ENCODE peak calls at places on chromosomes 5 and 9, in seven cellular contexts. X is IMR-90, U is foreskin keratinocyte, G is Peyer's patch, O is A673, I is esophagus squamous epithelium, K is thyroid gland. P is an unnamed sample. For H3K4me1, the result is how much of the 10 kb centered on the place peaks cover.

GRCh38 chr5:96657068-96657467 is 5.1 kb upstream of the CAST start:
- DNase-seq in X (peak), U (peak), G (no peak), O (peak), I (no peak), K (no peak), P (no peak)

GRCh38 chr5:176550275-176550831 is 1.2 kb downstream of the CDHR2 start:
- DNase-seq in X (no peak), U (no peak), G (peak), O (no peak), I (no peak), K (no peak), P (peak)

GRCh38 chr9:35905912-35906679 is at the start of gene HRCT1:
- DNase-seq in X (peak), U (peak), G (peak), O (peak), I (no peak), K (peak), P (peak)

GRCh38 chr9:104831681-104832080 is 67.8 kb downstream of the NIPSNAP3B start:
- DNase-seq in X (peak), U (peak), G (no peak), O (no peak), I (no peak), K (no peak), P (no peak)

GRCh38 chr5:42923710-42924109 is 112.0 kb upstream of the SELENOP start:
- DNase-seq in X (no peak), U (no peak), G (no peak), O (no peak), I (no peak), K (no peak), P (no peak)

GRCh38 chr9:126222835-126223431 is 103.7 kb upstream of the MVB12B start:
- DNase-seq in X (no peak), U (no peak), G (no peak), O (no peak), I (no peak), K (no peak), P (no peak)

GRCh38 chr5:173670130-173670591 is 53.7 kb upstream of the BOD1 start:
- DNase-seq in X (peak), U (no peak), G (no peak), O (no peak), I (no peak), K (no peak), P (no peak)

GRCh38 chr9:137298401-137298982 is 3.6 kb downstream of the NRARP start:
- DNase-seq in X (no peak), U (no peak), G (no peak), O (no peak), I (no peak), K (no peak), P (peak)

GRCh38 chr5:92927291-92927778 is 653.7 kb downstream of the NR2F1-AS1 start:
- DNase-seq in X (no peak), U (peak), G (no peak), O (no peak), I (no peak), K (no peak), P (no peak)

GRCh38 chr9:37220971-37221370 is 100.6 kb downstream of the ZCCHC7 start:
- DNase-seq in X (peak), U (no peak), G (no peak), O (peak), I (no peak), K (no peak), P (no peak)

GRCh38 chr9:126615251-126615790 is 1.6 kb downstream of the LMX1B start:
- DNase-seq in X (peak), U (no peak), G (no peak), O (no peak), I (no peak), K (peak), P (peak)

GRCh38 chr5:81579525-81579924 is 171.4 kb downstream of the SSBP2 start:
- DNase-seq in X (peak), U (no peak), G (no peak), O (peak), I (no peak), K (no peak), P (no peak)

GRCh38 chr9:69395718-69396117 is 70.7 kb downstream of the ENTREP1 start:
- DNase-seq in X (no peak), U (no peak), G (no peak), O (no peak), I (no peak), K (no peak), P (no peak)

GRCh38 chr5:151592855-151593408 is 1.8 kb upstream of the FAT2 start:
- DNase-seq in X (no peak), U (no peak), G (no peak), O (no peak), I (no peak), K (no peak), P (no peak)

GRCh38 chr9:5263568-5264218 is 32.5 kb downstream of the INSL4 start:
- DNase-seq in X (no peak), U (peak), G (no peak), O (peak), I (no peak), K (no peak), P (no peak)

GRCh38 chr9:35110327-35110758 is 5.3 kb downstream of the ATOSB start:
- DNase-seq in X (peak), U (peak), G (no peak), O (peak), I (no peak), K (peak), P (peak)

GRCh38 chr9:23829580-23830458 is 3.8 kb upstream of the ELAVL2 start:
- DNase-seq in X (peak), U (peak), G (no peak), O (no peak), I (no peak), K (no peak), P (no peak)

GRCh38 chr9:109440797-109441287 is 57.3 kb downstream of the PTPN3 start:
- DNase-seq in X (peak), U (peak), G (peak), O (peak), I (no peak), K (peak), P (no peak)

GRCh38 chr5:62299600-62299999 is 6.4 kb upstream of the KIF2A start:
- DNase-seq in X (no peak), U (no peak), G (no peak), O (no peak), I (no peak), K (no peak), P (no peak)

GRCh38 chr5:138110266-138110963 is 26.6 kb downstream of the WNT8A start:
- DNase-seq in X (no peak), U (no peak), G (no peak), O (peak), I (no peak), K (peak), P (no peak)

GRCh38 chr5:173454381-173454763 is 126.2 kb upstream of the STC2 start:
- DNase-seq in X (peak), U (peak), G (no peak), O (peak), I (no peak), K (no peak), P (no peak)

GRCh38 chr9:138038244-138038671 is 160.7 kb downstream of the CACNA1B start:
- DNase-seq in X (no peak), U (no peak), G (peak), O (no peak), I (no peak), K (no peak), P (peak)

GRCh38 chr5:374631-375335 is 53.3 kb downstream of the AHRR start:
- DNase-seq in X (no peak), U (no peak), G (no peak), O (no peak), I (no peak), K (no peak), P (peak)

GRCh38 chr5:129906177-129906887 is 2.1 kb downstream of the CHSY3 start:
- DNase-seq in X (no peak), U (peak), G (no peak), O (no peak), I (no peak), K (peak), P (no peak)

GRCh38 chr9:91187965-91188344 is 173.8 kb downstream of the AUH start:
- DNase-seq in X (peak), U (no peak), G (no peak), O (no peak), I (no peak), K (no peak), P (no peak)

GRCh38 chr9:37983381-37984067 is 79.6 kb upstream of the SLC25A51 start:
- DNase-seq in X (no peak), U (no peak), G (no peak), O (no peak), I (no peak), K (no peak), P (peak)

GRCh38 chr5:74296685-74297084 is 343.8 kb downstream of the ENC1 start:
- DNase-seq in X (peak), U (peak), G (no peak), O (no peak), I (no peak), K (peak), P (no peak)

GRCh38 chr9:129889936-129890717 is 54.9 kb downstream of the USP20 start:
- DNase-seq in X (no peak), U (no peak), G (peak), O (no peak), I (no peak), K (no peak), P (no peak)

GRCh38 chr5:38672059-38672791 is 115.8 kb upstream of the LIFR start:
- DNase-seq in X (peak), U (peak), G (no peak), O (peak), I (no peak), K (no peak), P (no peak)

GRCh38 chr5:78569441-78569840 is 79.1 kb downstream of the LHFPL2 start:
- DNase-seq in X (peak), U (no peak), G (no peak), O (peak), I (no peak), K (peak), P (peak)

GRCh38 chr5:36450229-36451024 is 148.7 kb upstream of the RANBP3L start:
- DNase-seq in X (no peak), U (peak), G (no peak), O (peak), I (no peak), K (no peak), P (no peak)

GRCh38 chr5:106331415-106331814 is 1339.3 kb downstream of the EFNA5 start:
- DNase-seq in X (peak), U (peak), G (no peak), O (no peak), I (no peak), K (no peak), P (no peak)

GRCh38 chr9:94805585-94805984 is 79.1 kb downstream of the AOPEP start:
- DNase-seq in X (peak), U (peak), G (no peak), O (peak), I (no peak), K (no peak), P (no peak)

GRCh38 chr5:111280282-111280901 is 56.2 kb downstream of the CAMK4 start:
- DNase-seq in X (no peak), U (no peak), G (no peak), O (no peak), I (no peak), K (no peak), P (no peak)

GRCh38 chr5:73280821-73281746 is 108.1 kb downstream of the TMEM174 start:
- DNase-seq in X (peak), U (peak), G (no peak), O (peak), I (no peak), K (peak), P (peak)

GRCh38 chr9:121393318-121393717 is 23.3 kb upstream of the STOM start:
- DNase-seq in X (peak), U (peak), G (no peak), O (no peak), I (no peak), K (no peak), P (no peak)

GRCh38 chr5:143401846-143402463 is 1.5 kb downstream of the NR3C1 start:
- DNase-seq in X (peak), U (peak), G (no peak), O (no peak), I (no peak), K (no peak), P (no peak)

GRCh38 chr9:91239367-91240111 is 122.2 kb downstream of the AUH start:
- DNase-seq in X (no peak), U (no peak), G (no peak), O (no peak), I (no peak), K (no peak), P (no peak)

GRCh38 chr9:89473762-89474469 is 24.0 kb downstream of the SEMA4D start:
- DNase-seq in X (peak), U (no peak), G (no peak), O (no peak), I (no peak), K (no peak), P (no peak)

GRCh38 chr5:69502375-69503143 is 10.0 kb downstream of the OCLN start:
- DNase-seq in X (peak), U (peak), G (no peak), O (no peak), I (no peak), K (no peak), P (no peak)

GRCh38 chr5:69505306-69505705 is 12.7 kb downstream of the OCLN start:
- DNase-seq in X (no peak), U (no peak), G (no peak), O (no peak), I (no peak), K (no peak), P (no peak)

GRCh38 chr5:69504036-69504435 is 11.4 kb downstream of the OCLN start:
- DNase-seq in X (peak), U (no peak), G (no peak), O (no peak), I (no peak), K (no peak), P (no peak)

GRCh38 chr5:69498384-69498783 is 5.8 kb downstream of the OCLN start:
- DNase-seq in X (no peak), U (no peak), G (no peak), O (no peak), I (no peak), K (no peak), P (no peak)

DNA sequence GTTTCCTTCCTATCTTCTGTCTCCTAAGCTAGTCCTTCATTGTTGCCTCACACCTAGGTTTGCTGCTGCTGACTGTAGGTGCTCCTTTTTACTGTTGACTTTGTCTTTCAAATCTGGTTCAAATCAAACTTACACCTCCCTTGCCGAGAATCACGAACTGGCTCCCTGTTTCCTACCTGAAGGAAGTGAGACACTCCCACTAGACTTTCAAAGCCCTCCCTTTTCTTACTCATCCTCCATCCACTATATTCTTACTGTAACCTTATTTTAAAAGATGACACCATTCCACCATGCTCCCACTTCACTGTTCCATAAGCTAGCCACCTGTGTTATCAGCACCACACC is 10.5 kb downstream of the OCLN start:
- DNase-seq in X (no peak), U (peak), G (no peak), O (no peak), I (no peak), K (no peak), P (no peak)
- H3K4me1 ChIP-seq in X (under half), U (under half), G (under half), O (under half), I (under half), K (under half), P (under half)

DNA sequence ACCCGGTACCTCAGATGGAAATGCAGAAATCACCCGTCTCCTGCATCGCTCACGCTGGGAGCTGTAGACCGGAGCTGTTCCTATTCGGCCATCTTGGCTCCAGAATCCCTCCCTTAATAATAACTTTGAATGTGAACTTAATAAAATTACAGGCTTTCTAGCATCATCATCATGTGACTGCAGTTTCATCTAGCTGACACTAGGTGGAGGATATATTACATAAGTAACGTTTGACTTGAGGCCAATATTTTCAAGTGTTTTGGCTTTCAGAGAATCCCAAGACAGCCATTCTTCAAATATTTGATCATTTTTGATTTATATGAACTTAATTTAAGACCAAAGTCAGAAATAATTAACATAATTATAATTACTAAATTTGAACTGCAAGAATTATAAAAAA is 474.9 kb upstream of the CDH10 start:
- DNase-seq in X (no peak), U (no peak), G (no peak), O (peak), I (no peak), K (no peak), P (no peak)
- TF ChIP-seq CTCF in X (no peak), U (peak), G (no peak), O (peak), I (no peak), K (no peak), P (peak)

GRCh38 chr9:112002131-112002846 is 105.7 kb downstream of the UGCG start:
- DNase-seq in X (no peak), U (no peak), G (no peak), O (no peak), I (no peak), K (no peak), P (no peak)

GRCh38 chr9:111997831-111998230 is 101.2 kb downstream of the UGCG start:
- DNase-seq in X (no peak), U (no peak), G (no peak), O (no peak), I (no peak), K (no peak), P (no peak)

GRCh38 chr9:112002847-112003457 is 106.3 kb downstream of the UGCG start:
- DNase-seq in X (peak), U (no peak), G (no peak), O (no peak), I (no peak), K (no peak), P (no peak)

GRCh38 chr9:112000743-112001142 is 104.1 kb downstream of the UGCG start:
- DNase-seq in X (no peak), U (no peak), G (no peak), O (no peak), I (no peak), K (no peak), P (no peak)

GRCh38 chr9:111999319-111999718 is 102.7 kb downstream of the UGCG start:
- DNase-seq in X (no peak), U (no peak), G (no peak), O (no peak), I (no peak), K (no peak), P (no peak)
- H3K4me1 ChIP-seq in X (under half), U (under half), G (under half), O (under half), I (under half), K (under half), P (under half)

GRCh38 chr9:134365791-134366222 is 39.6 kb downstream of the RXRA start:
- DNase-seq in X (no peak), U (no peak), G (no peak), O (peak), I (no peak), K (no peak), P (no peak)

GRCh38 chr9:134366223-134367031 is 40.2 kb downstream of the RXRA start:
- DNase-seq in X (peak), U (peak), G (peak), O (peak), I (peak), K (peak), P (peak)

GRCh38 chr9:134363450-134363849 is 37.2 kb downstream of the RXRA start:
- DNase-seq in X (no peak), U (no peak), G (no peak), O (no peak), I (no peak), K (no peak), P (no peak)

GRCh38 chr9:134365115-134365596 is 38.9 kb downstream of the RXRA start:
- DNase-seq in X (no peak), U (no peak), G (no peak), O (no peak), I (no peak), K (no peak), P (no peak)

DNA sequence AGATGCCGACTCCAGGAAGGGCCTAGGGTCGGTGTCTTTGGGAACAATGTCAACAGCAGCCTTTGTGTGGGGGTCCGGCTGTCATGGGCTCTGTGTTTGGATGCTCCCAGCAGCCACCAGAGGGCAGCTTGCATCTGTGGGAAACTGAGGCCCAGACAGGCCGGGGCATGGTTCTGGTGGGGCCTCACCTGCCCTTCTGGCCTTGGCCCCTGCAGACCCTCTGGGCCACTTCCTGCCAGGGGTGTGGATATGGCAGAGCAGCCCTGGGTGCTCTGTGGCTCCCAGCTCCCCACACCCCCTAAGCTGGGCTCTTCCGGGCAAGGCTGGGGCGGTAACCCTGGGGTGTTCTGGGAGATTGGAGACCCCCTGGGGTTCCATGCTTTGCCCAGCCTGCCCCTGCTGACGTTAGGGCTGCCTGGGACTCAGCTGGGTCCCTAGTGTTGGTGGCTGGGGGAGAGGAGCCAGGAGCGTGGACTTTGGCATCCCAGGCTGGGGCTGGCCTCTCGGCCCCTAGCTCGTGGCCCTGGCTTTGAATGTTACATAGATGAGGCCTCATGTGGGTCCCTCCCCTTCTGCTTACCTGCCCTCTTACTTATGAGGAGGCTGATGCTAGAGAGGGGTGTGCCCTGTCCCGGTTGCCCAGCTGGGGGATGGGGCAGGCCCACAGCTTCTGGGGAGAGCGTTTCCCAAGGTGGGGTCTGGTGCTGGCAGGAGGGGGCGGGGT is 38.3 kb downstream of the RXRA start:
- DNase-seq in X (no peak), U (no peak), G (no peak), O (no peak), I (no peak), K (no peak), P (no peak)
- TF ChIP-seq CTCF in X (peak), U (peak), G (no peak), O (peak), I (no peak), K (no peak), P (peak)

GRCh38 chr5:132487841-132488555 is 2.6 kb downstream of the IRF1 start:
- DNase-seq in X (no peak), U (no peak), G (peak), O (no peak), I (no peak), K (no peak), P (no peak)
- H3K4me1 ChIP-seq in X (under half), U (under half), G (under half), O (under half), I (half or more), K (under half), P (under half)

GRCh38 chr9:19642256-19642655 is 146.6 kb downstream of the SLC24A2 start:
- DNase-seq in X (no peak), U (no peak), G (no peak), O (no peak), I (no peak), K (no peak), P (no peak)
- TF ChIP-seq CTCF in X (no peak), U (no peak), G (no peak), O (no peak), I (no peak), K (no peak), P (no peak)

DNA sequence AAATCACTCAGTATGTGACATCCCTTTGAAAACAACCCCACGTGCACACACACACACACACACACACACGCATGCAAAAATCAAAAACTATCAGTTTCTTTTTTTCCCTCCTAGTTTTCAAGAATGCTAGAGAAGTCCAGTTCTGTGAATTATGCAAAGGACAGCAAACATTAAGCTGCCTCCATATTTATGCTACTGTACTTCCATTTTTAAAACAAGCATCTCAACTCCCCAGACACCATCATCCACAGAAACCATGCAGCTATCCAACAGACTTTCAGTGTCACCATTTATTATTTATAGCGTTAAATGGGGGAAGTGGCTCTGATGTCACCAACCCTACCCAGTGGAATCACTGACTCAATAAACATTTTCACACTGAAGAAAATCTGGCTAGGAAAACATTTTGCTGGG is 1.6 kb downstream of the FBXW11 start:
- DNase-seq in X (no peak), U (peak), G (no peak), O (peak), I (no peak), K (no peak), P (no peak)
- H3K4me1 ChIP-seq in X (under half), U (under half), G (under half), O (under half), I (half or more), K (under half), P (under half)